ENCODE peak calls at places on chromosomes 5 and 9, in six cellular contexts. L is mammary epithelial cell, F is fibroblast of lung, D is HCT116, J is OCI-LY7, Q is endothelial cell of umbilical vein. X is an unnamed sample.

GRCh38 chr5:32664523-32664922 is 46.6 kb upstream of the NPR3 start:
- DNase-seq in Q (no peak), F (no peak), J (no peak), D (no peak), L (no peak), X (peak; percentile 30)

GRCh38 chr9:13823021-13823420 is 490.9 kb downstream of the NFIB start:
- DNase-seq in D (no peak), J (no peak), Q (no peak), F (peak; percentile 48), L (no peak), X (no peak)

GRCh38 chr5:1508679-1509290 is 15.0 kb downstream of the LPCAT1 start:
- DNase-seq in D (no peak), J (no peak), L (no peak), Q (no peak), F (peak; percentile 68), X (no peak)

GRCh38 chr5:34030058-34030457 is 13.0 kb downstream of the C1QTNF3 start:
- DNase-seq in L (no peak), D (no peak), Q (no peak), J (no peak), F (no peak), X (no peak)

GRCh38 chr9:112308576-112308975 is 24.8 kb downstream of the PTBP3 start:
- DNase-seq in Q (no peak), F (peak; percentile 19), D (no peak), J (no peak), L (no peak), X (no peak)

GRCh38 chr5:74196233-74196632 is 444.3 kb downstream of the ENC1 start:
- DNase-seq in L (no peak), J (no peak), D (no peak), F (no peak), Q (no peak), X (no peak)

GRCh38 chr5:151496041-151496484 is 48.7 kb downstream of the SLC36A1 start:
- DNase-seq in D (no peak), F (peak; percentile 8), L (no peak), J (no peak), Q (no peak), X (no peak)

GRCh38 chr5:81848368-81848767 is 97.5 kb upstream of the SSBP2 start:
- DNase-seq in Q (peak; percentile 5), F (peak; percentile 39), J (no peak), L (no peak), D (no peak), X (no peak)

GRCh38 chr9:110714314-110714713 is 45.7 kb downstream of the MUSK start:
- DNase-seq in F (peak; percentile 42), J (no peak), Q (no peak), L (no peak), D (no peak), X (no peak)

GRCh38 chr9:29039258-29039657 is 1466.0 kb upstream of the C9orf72 start:
- DNase-seq in J (no peak), L (peak; percentile 75), F (peak; percentile 9), Q (no peak), D (no peak), X (peak; percentile 1)

GRCh38 chr9:34403554-34404380 is 27.1 kb upstream of the MYORG start:
- DNase-seq in Q (peak; percentile 66), F (peak; percentile 70), D (peak; percentile 39), L (peak; percentile 45), J (peak; percentile 65), X (peak; percentile 50)

GRCh38 chr9:126491256-126491879 is 122.4 kb upstream of the LMX1B start:
- DNase-seq in L (peak; percentile 45), Q (peak; percentile 65), F (peak; percentile 74), J (peak; percentile 64), D (no peak), X (peak; percentile 53)

GRCh38 chr9:124079176-124079925 is 67.8 kb downstream of the LHX2 start:
- DNase-seq in D (no peak), J (no peak), L (no peak), Q (peak; percentile 33), F (peak; percentile 36), X (peak; percentile 58)

GRCh38 chr5:95816803-95817202 is 5.7 kb downstream of the GLRX start:
- DNase-seq in J (no peak), D (no peak), F (no peak), Q (no peak), L (no peak), X (no peak)
- H4K20me1 ChIP-seq in J (peaks cover 12% of the 10 kb centered on the region), D (no peaks in the 10 kb centered on the region), F (no peaks in the 10 kb centered on the region), Q (no peaks in the 10 kb centered on the region), L (no peaks in the 10 kb centered on the region), X (no peaks in the 10 kb centered on the region)

DNA sequence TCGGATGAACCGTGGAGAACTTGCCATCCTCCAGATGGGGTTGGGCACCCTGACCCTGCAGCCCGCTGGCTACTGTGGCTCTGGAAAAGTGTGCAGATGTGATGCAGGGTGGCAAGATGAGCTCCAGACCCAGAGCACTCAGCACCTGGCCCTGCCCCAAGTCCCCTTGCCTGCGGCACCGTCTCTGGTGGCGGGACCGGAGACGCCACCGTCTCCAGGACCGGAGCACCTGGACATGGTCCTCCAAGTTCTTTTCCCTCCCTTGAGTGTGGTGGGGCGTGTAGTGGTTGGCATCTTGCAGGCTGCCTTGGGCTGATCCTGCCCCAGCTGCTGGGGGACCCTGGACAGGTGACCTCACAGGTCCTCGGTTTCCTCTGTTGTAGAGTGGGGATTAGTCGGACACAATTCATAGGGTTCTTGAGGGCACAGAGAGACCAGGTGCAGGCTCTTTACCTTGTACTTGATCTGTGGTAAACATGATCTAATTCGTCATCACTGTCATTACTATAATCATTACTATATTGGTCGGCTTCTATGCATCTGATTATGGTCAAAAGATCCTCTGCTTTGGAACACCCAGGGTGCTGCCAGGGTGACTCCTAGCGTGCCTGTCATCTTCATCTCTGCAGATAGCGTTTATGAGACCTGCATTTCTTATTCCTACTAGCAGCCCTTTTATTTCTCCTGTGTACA is 83.5 kb downstream of the COL5A1 start:
- DNase-seq in D (no peak), L (no peak), F (no peak), J (no peak), Q (no peak), X (no peak)
- H4K20me1 ChIP-seq in D (no peaks in the 10 kb centered on the region), L (no peaks in the 10 kb centered on the region), F (peaks cover 8% of the 10 kb centered on the region), J (no peaks in the 10 kb centered on the region), Q (no peaks in the 10 kb centered on the region), X (no peaks in the 10 kb centered on the region)

DNA sequence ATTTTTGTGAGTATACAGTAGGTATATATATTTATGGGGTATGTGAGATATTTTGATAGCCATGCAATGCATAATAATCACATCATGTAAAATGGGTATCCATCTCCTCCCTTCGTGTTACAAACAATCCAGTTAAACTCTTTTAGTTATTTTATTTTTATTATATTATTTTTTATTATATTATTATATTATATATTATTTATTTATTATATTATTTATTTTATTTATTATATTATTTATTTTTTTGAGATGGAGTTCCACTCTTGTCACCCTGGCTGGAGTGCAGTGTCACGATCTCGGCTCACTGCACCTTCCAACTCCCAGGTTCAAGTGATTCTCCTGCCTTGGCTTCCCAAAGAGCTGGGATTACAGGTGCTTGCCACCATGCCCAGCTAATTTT is 138.6 kb downstream of the WDR70 start:
- DNase-seq in J (no peak), Q (no peak), F (no peak), D (no peak), L (no peak), X (no peak)
- H4K20me1 ChIP-seq in J (no peaks in the 10 kb centered on the region), Q (no peaks in the 10 kb centered on the region), F (no peaks in the 10 kb centered on the region), D (no peaks in the 10 kb centered on the region), L (no peaks in the 10 kb centered on the region), X (peaks cover 3% of the 10 kb centered on the region)

DNA sequence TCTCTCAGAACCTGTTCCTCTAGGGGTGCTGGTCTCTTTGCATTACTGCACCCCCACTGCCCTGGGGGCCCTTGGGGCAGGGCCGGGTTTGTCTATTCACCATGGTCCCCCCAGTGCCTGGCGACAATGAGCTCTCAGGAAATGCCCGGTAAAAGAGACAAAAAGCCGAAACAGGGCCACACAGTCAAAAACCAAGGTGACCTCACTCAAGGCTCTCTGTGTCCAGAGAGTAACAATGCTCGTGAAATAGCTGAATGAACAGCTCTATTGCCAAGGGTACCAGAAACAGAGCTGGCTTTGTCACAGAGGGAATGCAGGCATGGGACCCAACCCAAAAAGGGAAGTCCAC is 16.0 kb downstream of the SH3PXD2B start:
- DNase-seq in J (no peak), L (no peak), F (no peak), Q (no peak), D (no peak), X (no peak)
- H4K20me1 ChIP-seq in J (no peaks in the 10 kb centered on the region), L (peaks cover 11% of the 10 kb centered on the region), F (no peaks in the 10 kb centered on the region), Q (peaks cover 7% of the 10 kb centered on the region), D (peaks cover 8% of the 10 kb centered on the region), X (no peaks in the 10 kb centered on the region)

DNA sequence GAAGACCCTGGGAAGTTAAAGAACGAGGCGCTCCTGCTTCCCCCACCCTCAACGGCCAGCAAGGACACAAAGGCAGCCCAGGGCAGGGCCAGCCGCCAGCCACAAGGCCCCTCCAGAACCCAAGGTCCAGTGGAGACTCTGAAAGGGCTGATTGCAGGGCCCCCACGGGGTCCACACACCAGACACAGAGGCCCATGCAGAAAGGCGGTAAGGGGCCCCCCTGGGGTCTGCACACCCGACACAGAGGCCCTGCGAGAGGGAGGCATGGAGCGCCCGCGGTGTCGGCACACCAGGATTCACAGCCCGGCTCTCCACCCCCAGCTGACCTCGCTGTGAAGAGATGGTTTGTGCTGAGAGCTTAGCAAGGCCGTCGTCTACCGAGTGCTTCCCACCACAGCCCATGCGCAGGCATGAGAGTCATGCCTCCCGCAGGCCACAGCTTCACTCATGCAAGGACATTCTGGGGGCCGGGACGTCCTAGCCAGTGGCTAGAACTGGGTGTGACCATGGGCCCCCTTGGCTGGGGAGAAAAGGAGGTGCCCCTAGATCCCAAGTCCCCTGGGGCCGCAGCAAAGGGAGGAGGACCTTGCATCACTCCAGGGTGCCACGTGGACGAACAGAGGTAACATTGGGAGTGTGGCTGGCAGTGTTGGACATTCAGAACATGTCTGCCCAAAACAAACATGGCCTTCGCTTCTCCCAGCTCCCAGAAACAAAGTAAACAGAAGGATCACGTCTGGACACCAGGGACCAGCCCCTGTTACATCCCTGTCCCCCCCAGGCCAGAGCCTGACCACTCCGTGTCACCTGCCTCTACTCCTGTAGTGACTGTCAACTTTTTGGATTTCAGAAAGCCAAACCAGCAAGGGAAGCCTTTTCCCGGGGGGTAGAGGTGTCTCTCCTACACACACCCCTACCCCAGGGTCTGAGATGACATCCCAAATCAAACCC is 9.8 kb downstream of the BRD3 start:
- DNase-seq in D (no peak), J (no peak), L (no peak), F (no peak), Q (no peak), X (no peak)
- H4K20me1 ChIP-seq in D (no peaks in the 10 kb centered on the region), J (peaks cover 19% of the 10 kb centered on the region), L (no peaks in the 10 kb centered on the region), F (no peaks in the 10 kb centered on the region), Q (no peaks in the 10 kb centered on the region), X (peaks cover 76% of the 10 kb centered on the region)

GRCh38 chr5:150395690-150395979 is 17.1 kb downstream of the CD74 start:
- DNase-seq in D (no peak), Q (no peak), J (no peak), F (no peak), L (no peak), X (no peak)

GRCh38 chr5:150397749-150398431 is 14.8 kb downstream of the CD74 start:
- DNase-seq in Q (no peak), F (no peak), D (no peak), L (no peak), J (no peak), X (no peak)

GRCh38 chr5:150394912-150395689 is 17.6 kb downstream of the CD74 start:
- DNase-seq in F (no peak), L (no peak), D (no peak), J (no peak), Q (no peak), X (no peak)

GRCh38 chr5:150394103-150394502 is 18.6 kb downstream of the CD74 start:
- DNase-seq in J (no peak), F (no peak), D (no peak), L (peak; percentile 41), Q (peak; percentile 11), X (no peak)

DNA sequence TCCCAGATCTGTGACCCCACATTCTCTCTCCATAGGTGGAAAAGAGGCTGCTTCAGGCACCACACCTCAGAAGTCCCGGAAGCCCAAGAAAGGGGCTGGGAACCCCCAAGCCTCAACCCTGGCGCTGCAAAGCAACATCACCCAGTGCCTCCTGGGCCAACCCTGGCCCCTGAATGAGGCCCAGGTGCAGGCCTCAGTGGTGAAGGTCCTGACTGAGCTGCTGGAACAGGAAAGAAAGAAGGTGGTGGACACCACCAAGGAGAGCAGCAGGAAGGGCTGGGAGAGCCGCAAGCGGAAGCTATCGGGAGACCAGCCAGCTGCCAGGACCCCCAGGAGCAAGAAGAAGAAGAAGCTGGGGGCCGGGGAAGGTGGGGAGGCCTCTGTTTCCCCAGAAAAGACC is 16.5 kb downstream of the CD74 start:
- DNase-seq in L (no peak), Q (no peak), J (no peak), D (no peak), F (no peak), X (no peak)
- H4K20me1 ChIP-seq in L (no peaks in the 10 kb centered on the region), Q (no peaks in the 10 kb centered on the region), J (no peaks in the 10 kb centered on the region), D (no peaks in the 10 kb centered on the region), F (no peaks in the 10 kb centered on the region), X (no peaks in the 10 kb centered on the region)

X was measured in PC-9.